ENCODE peak calls at places on chromosomes 6 and 20, in four cellular contexts. Q is GM23338, L is astrocyte, M is HCT116. A is an unnamed sample. For H3K36me3, the result is how much of the 10 kb centered on the place peaks cover.

GRCh38 chr6:56652231-56652630 is 9.5 kb upstream of the DST start:
- DNase-seq in Q (no peak), L (peak), M (no peak), A (no peak)

GRCh38 chr6:158512809-158513208 is 47.1 kb upstream of the TMEM181 start:
- DNase-seq in Q (no peak), L (no peak), M (no peak), A (no peak)

GRCh38 chr6:113050010-113050893 is 703.1 kb downstream of the RFPL4B start:
- DNase-seq in Q (peak), L (peak), M (no peak), A (peak)

GRCh38 chr20:32079655-32080109 is 27.6 kb downstream of the HCK start:
- DNase-seq in Q (peak), L (no peak), M (peak), A (no peak)

GRCh38 chr20:53578492-53579222 is 15.0 kb downstream of the ZNF217 start:
- DNase-seq in Q (peak), L (peak), M (peak), A (peak)

GRCh38 chr6:126720326-126720725 is 380.4 kb downstream of the CENPW start:
- DNase-seq in Q (no peak), L (peak), M (no peak), A (peak)

GRCh38 chr20:33370296-33370695 is 31.0 kb downstream of the CDK5RAP1 start:
- DNase-seq in Q (no peak), L (no peak), M (no peak), A (no peak)

GRCh38 chr6:121235386-121235785 is 98.9 kb downstream of the TBC1D32 start:
- DNase-seq in Q (no peak), L (no peak), M (no peak), A (no peak)

GRCh38 chr20:3777381-3777725 is 3.9 kb downstream of the SPEF1 start:
- DNase-seq in Q (peak), L (no peak), M (no peak), A (no peak)
- H3K4me3 ChIP-seq in Q (peak), L (peak), M (no peak), A (peak)

DNA sequence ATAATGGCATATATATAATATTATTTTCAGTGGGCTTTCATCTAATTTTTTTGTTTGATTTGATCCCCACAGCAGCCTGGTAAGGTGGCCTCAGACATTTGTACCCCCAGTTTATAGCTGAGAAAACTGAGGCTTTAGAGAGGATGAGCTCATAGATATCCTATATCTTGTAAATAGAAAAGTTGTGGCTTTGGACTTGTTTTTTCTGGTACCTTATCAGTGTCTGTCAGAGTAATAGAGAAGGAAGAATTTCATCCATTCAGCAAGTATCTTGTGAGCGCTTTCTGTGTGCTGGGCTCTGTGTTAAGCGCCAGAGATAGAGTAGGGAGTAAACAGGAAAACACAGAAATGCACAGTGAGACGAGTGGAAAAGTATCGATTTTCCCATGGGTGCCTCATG is 27.9 kb downstream of the TAF11 start:
- DNase-seq in Q (no peak), L (no peak), M (no peak), A (no peak)
- TF ChIP-seq EZH2 in Q (no peak), L (no peak), M (no peak), A (no peak)

GRCh38 chr6:94670017-94670416 is 907.3 kb upstream of the MANEA start:
- DNase-seq in Q (no peak), L (no peak), M (no peak), A (no peak)

GRCh38 chr6:94668896-94669295 is 908.4 kb upstream of the MANEA start:
- DNase-seq in Q (peak), L (no peak), M (no peak), A (no peak)

DNA sequence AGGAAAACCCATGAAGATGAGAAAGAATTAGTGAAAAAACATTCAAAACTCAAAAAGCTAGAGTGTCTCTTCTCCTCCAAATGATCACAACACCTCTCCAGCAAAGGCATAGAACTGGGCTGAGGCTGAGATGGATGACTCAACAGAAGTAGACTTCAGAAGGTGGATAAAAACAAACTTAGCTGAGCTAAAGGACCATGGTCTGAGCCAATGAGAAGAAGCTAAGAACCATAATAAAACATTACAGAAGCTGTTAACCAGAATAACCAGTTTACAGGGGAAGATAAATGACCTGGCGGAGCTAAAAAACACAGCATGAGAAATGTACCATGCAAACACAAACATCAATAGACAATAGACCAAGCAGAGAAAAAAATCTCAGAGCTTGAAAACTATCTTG is 904.1 kb upstream of the MANEA start:
- DNase-seq in Q (no peak), L (no peak), M (no peak), A (no peak)
- H3K36me3 ChIP-seq in Q (under half), L (under half), M (under half), A (under half)

DNA sequence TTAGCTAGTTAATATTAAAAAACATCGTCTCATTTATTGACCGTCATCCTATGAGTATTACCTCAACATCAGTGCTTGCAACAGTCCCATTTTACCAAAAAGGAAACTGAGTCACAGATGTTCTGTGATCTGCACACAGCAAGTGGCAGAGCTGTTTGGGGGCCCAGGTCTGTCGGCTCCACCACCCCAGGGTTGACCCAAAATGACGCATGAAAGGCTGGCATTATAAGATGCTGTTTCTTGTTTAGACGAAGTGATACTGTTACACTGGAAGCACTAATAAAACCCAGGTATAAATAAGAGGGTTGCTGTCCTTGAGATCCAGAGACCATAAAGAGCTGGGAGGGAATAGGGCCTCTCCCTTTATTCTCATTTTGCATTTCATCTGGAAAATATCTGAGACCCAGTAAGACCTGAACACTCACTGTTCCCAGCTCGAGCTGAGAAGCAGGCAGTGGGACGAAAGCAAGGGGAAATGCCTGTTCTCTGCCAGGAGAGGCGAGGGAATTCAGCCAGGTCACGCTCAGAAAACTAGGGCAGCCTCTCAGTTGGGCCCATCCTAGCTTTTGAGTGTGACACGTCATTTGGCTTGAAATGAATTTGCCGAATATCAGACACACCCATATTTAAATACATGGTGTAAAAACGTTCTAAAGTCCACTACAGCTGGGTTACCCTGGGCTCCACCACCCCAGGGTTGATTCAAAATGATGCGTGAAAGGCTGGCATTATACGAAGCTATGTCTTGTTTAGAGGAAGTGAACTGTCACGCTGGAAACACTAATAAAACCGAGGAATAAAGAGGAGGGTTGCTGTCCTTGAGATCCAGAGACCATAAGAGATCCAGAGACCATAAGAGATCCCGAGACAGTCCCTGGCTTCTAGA is 1.4 kb upstream of the MICAL1 start:
- DNase-seq in Q (peak), L (peak), M (no peak), A (peak)
- H3K4me3 ChIP-seq in Q (peak), L (peak), M (peak), A (peak)

GRCh38 chr20:62752671-62753501 is 43.4 kb upstream of the MRGBP start:
- DNase-seq in Q (no peak), L (no peak), M (no peak), A (no peak)
- TF ChIP-seq EZH2 in Q (no peak), L (no peak), M (no peak), A (no peak)

A was measured in fibroblast of lung.